ENCODE peak calls at places on chromosomes 16 and 17, in eight cellular contexts. E is dorsolateral prefrontal cortex; I is fibroblast of lung; J is psoas muscle; D is A549; V is body of pancreas; M is CD8-positive, alpha-beta T cell; B is astrocyte of the cerebellum. A is an unnamed sample.

GRCh38 chr16:4093495-4094137 is 22.6 kb downstream of the ADCY9 start:
- DNase-seq in E (no peak), I (no peak), J (peak), D (no peak), V (no peak), M (no peak), B (no peak), A (no peak)

GRCh38 chr16:79997257-79997656 is 396.7 kb upstream of the MAF start:
- DNase-seq in E (no peak), I (peak), J (no peak), D (peak), V (no peak), M (no peak), B (no peak), A (peak)

GRCh38 chr17:41540921-41541625 is 13.0 kb upstream of the KRT19 start:
- DNase-seq in E (no peak), I (no peak), J (no peak), D (no peak), V (no peak), M (no peak), B (no peak), A (no peak)

GRCh38 chr17:64115043-64115698 is 14.8 kb downstream of the ERN1 start:
- DNase-seq in E (no peak), I (no peak), J (no peak), D (no peak), V (peak), M (no peak), B (no peak), A (peak)

GRCh38 chr17:8735336-8735939 is 9.2 kb downstream of the CCDC42 start:
- DNase-seq in E (no peak), I (no peak), J (no peak), D (no peak), V (no peak), M (no peak), B (no peak), A (no peak)

GRCh38 chr17:59027750-59028149 is 78.9 kb downstream of the TRIM37 start:
- DNase-seq in E (no peak), I (no peak), J (no peak), D (peak), V (no peak), M (no peak), B (no peak), A (no peak)

GRCh38 chr16:35687781-35688180 is 2228.4 kb downstream of the TP53TG3F start:
- DNase-seq in E (no peak), I (no peak), J (no peak), D (no peak), V (no peak), M (no peak), B (no peak), A (no peak)

GRCh38 chr17:60989439-60989838 is 311.8 kb downstream of the BCAS3 start:
- DNase-seq in E (no peak), I (no peak), J (no peak), D (no peak), V (no peak), M (no peak), B (no peak), A (no peak)

GRCh38 chr17:79951361-79952264 is 84.1 kb downstream of the TBC1D16 start:
- DNase-seq in E (peak), I (peak), J (no peak), D (no peak), V (peak), M (no peak), B (peak), A (peak)

GRCh38 chr16:75264999-75265910 is 13.8 kb upstream of the BCAR1 start:
- DNase-seq in E (no peak), I (no peak), J (peak), D (no peak), V (peak), M (no peak), B (no peak), A (peak)

GRCh38 chr16:89795676-89796075 is 20.8 kb downstream of the FANCA start:
- DNase-seq in E (no peak), I (no peak), J (no peak), D (no peak), V (no peak), M (no peak), B (no peak), A (no peak)

GRCh38 chr16:51166116-51166515 is 15.0 kb upstream of the SALL1 start:
- DNase-seq in E (no peak), I (no peak), J (no peak), D (no peak), V (no peak), M (no peak), B (no peak), A (no peak)

GRCh38 chr16:78436023-78436422 is 336.6 kb downstream of the WWOX start:
- DNase-seq in E (no peak), I (no peak), J (no peak), D (no peak), V (no peak), M (no peak), B (no peak), A (no peak)

GRCh38 chr16:84240455-84240854 is 643 bp upstream of the KCNG4 start:
- DNase-seq in E (no peak), I (no peak), J (no peak), D (no peak), V (no peak), M (no peak), B (no peak), A (no peak)

GRCh38 chr17:13228711-13229110 is 210.9 kb upstream of the ELAC2 start:
- DNase-seq in E (no peak), I (no peak), J (no peak), D (no peak), V (no peak), M (no peak), B (no peak), A (no peak)

GRCh38 chr17:55318715-55319487 is 54.1 kb downstream of the HLF start:
- DNase-seq in E (no peak), I (no peak), J (no peak), D (no peak), V (no peak), M (no peak), B (no peak), A (no peak)

GRCh38 chr17:8894673-8895578 is 27.5 kb upstream of the PIK3R6 start:
- DNase-seq in E (no peak), I (peak), J (no peak), D (peak), V (peak), M (peak), B (peak), A (peak)

DNA sequence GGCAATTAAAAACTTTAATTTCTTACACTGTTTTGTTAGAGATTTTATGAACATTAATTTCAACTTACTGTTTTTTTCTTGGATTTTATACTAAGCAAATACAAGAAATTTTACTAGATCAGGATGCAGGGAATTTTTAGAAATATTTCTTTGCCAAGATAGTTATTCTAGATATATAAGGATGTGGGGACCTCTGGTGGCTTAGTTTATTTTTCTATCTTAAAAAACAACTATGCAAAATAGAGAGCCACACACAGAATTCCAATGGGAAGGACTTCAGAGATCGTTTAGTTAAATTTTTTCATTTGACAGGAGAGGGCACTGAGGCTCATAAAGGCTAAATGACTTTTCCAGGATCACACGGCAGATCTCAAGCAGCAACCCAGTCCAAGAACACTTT is 23.0 kb upstream of the CAPNS2 start:
- DNase-seq in E (no peak), I (peak), J (no peak), D (peak), V (no peak), M (no peak), B (peak), A (peak)
- TF ChIP-seq CTCF in E (peak), I (peak), J (peak), D (peak), V (peak), M (no peak), B (no peak), A (peak)

DNA sequence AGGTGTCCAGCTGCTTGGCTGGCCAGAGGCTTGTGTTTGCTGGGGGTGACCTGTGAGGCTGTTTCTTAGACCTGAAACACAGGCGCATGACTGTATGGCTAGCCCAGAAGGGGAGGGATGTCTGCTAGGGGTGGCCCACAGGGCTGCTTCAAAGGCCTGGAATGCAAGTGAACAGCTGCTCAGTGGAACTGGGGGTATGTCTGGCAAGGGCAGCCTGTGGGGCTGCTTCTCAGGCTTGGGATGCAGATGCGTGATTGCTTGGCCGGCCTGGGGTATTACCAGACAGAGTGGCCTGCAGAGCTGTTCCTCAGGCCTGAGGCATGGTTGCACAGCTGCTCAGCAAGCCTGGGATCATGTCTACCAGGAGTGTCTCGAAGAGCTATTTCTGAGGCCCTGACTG is 20.5 kb downstream of the TANC2 start:
- DNase-seq in E (no peak), I (no peak), J (no peak), D (no peak), V (no peak), M (no peak), B (no peak), A (no peak)
- H3K4me3 ChIP-seq in E (no peak), I (no peak), J (no peak), D (no peak), V (no peak), M (no peak), B (no peak), A (no peak)

GRCh38 chr16:72818286-72818845 is 229.6 kb downstream of the ZFHX3 start:
- DNase-seq in E (no peak), I (no peak), J (no peak), D (no peak), V (no peak), M (no peak), B (peak), A (no peak)
- TF ChIP-seq CTCF in E (no peak), I (peak), J (no peak), D (no peak), V (no peak), M (no peak), B (peak), A (peak)

GRCh38 chr17:1109606-1110523 is 69.9 kb downstream of the ABR start:
- DNase-seq in E (no peak), I (no peak), J (peak), D (peak), V (no peak), M (no peak), B (no peak), A (no peak)

GRCh38 chr17:1108810-1109605 is 70.8 kb downstream of the ABR start:
- DNase-seq in E (no peak), I (peak), J (peak), D (peak), V (peak), M (peak), B (no peak), A (peak)

GRCh38 chr17:1107777-1108559 is 71.8 kb downstream of the ABR start:
- DNase-seq in E (no peak), I (no peak), J (no peak), D (no peak), V (no peak), M (no peak), B (no peak), A (no peak)

GRCh38 chr17:1107083-1107776 is 72.6 kb downstream of the ABR start:
- DNase-seq in E (no peak), I (no peak), J (no peak), D (no peak), V (no peak), M (no peak), B (no peak), A (no peak)

DNA sequence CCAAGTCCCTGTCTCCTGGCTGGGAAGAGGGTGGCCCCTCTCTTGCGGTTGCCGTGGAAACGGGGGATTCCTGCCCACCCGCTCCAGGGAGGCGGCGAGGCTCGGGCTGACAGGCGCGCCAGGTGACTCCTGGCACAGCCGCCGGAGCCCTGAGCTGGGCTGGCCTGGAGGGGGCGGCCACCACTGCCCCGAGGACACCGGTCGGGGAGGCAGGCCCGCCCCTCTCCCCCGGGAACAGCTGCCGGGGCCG is 71.3 kb downstream of the ABR start:
- DNase-seq in E (no peak), I (no peak), J (no peak), D (no peak), V (no peak), M (peak), B (no peak), A (no peak)
- H3K4me3 ChIP-seq in E (peak), I (peak), J (peak), D (peak), V (peak), M (peak), B (peak), A (peak)

GRCh38 chr17:71580220-71580619 is 540.6 kb upstream of the SOX9 start:
- DNase-seq in E (no peak), I (no peak), J (no peak), D (no peak), V (no peak), M (no peak), B (no peak), A (peak)
- TF ChIP-seq CTCF in E (no peak), I (no peak), J (no peak), D (no peak), V (no peak), M (no peak), B (no peak), A (no peak)

GRCh38 chr16:49529646-49530045 is 156.0 kb downstream of the C16orf78 start:
- DNase-seq in E (no peak), I (no peak), J (no peak), D (no peak), V (no peak), M (no peak), B (no peak), A (no peak)

GRCh38 chr16:49526966-49527365 is 153.4 kb downstream of the C16orf78 start:
- DNase-seq in E (no peak), I (no peak), J (no peak), D (no peak), V (no peak), M (no peak), B (no peak), A (no peak)

GRCh38 chr16:49528035-49528434 is 154.4 kb downstream of the C16orf78 start:
- DNase-seq in E (no peak), I (peak), J (no peak), D (no peak), V (no peak), M (no peak), B (no peak), A (peak)

GRCh38 chr16:49528564-49529150 is 155.1 kb downstream of the C16orf78 start:
- DNase-seq in E (no peak), I (peak), J (no peak), D (no peak), V (no peak), M (no peak), B (no peak), A (no peak)

GRCh38 chr16:49527621-49528020 is 154.0 kb downstream of the C16orf78 start:
- DNase-seq in E (no peak), I (peak), J (no peak), D (no peak), V (no peak), M (no peak), B (no peak), A (no peak)
- H3K4me3 ChIP-seq in E (peak), I (no peak), J (no peak), D (no peak), V (no peak), M (peak), B (no peak), A (no peak)

DNA sequence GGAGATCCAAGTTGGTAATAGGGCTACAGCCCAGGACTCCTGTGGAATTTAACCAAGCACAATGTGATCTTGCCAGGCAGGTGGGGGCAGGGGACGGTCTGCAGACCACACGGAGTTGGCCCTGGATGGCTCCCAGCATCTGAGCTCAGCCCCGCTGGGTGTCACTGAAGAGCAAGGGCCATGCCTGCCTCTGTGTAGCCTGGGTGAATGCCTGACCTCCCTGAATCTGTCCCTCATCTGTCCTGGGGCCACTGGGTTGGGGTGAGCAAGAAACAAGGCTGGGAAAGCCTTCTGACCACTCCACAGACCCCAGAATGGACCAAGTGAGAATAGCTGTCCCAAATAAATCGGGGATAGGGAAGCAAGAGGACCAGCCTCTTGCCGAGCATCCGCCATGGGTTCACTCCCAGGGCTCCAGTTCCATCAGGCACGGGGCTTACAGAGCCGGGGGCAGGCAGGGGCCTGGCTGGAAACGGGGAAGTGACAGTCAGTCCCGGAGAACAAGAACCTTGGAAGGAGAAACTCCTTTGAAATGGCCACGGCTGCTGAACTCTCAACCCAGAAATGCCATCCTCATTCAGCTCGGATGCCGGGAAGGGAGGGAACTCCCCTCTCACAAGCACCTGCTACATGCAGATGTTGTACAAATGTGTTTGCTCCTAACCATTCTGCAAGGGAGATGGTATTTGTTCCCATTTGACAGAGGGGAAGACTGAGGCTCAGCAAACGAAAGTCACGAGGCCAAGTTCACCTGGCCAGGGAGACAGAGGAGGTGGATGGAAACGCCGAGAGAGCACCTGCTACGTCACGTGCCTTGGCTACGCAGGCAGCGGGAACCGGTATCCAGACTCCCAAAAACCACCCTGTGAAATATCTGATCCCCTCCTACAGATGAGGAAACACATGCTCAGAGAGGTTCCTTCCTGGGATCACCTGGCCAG is 50.0 kb downstream of the RMI2 start:
- DNase-seq in E (no peak), I (no peak), J (no peak), D (no peak), V (no peak), M (no peak), B (no peak), A (no peak)
- TF ChIP-seq CTCF in E (no peak), I (no peak), J (no peak), D (peak), V (no peak), M (no peak), B (no peak), A (no peak)

A was measured in foreskin fibroblast.